ENCODE peak calls at places on chromosomes 3 and 15, in eight cellular contexts. Q is transverse colon, O is esophagus muscularis mucosa, B is suprapubic skin, X is breast epithelium, E is HepG2, G is GM12878, H is stomach. A is an unnamed sample.

GRCh38 chr15:68424754-68425390 is 7.1 kb downstream of the ITGA11 start:
- DNase-seq in H (no peak), Q (no peak), X (no peak), O (no peak), E (no peak), G (no peak), B (peak; percentile 36), A (no peak)

GRCh38 chr3:27646891-27647290 is 75.2 kb downstream of the EOMES start:
- DNase-seq in B (no peak), X (no peak), G (no peak), O (no peak), H (no peak), E (no peak), Q (no peak), A (no peak)

GRCh38 chr15:71708052-71708432 is 102.3 kb upstream of the NR2E3 start:
- DNase-seq in H (no peak), X (no peak), Q (peak; percentile 23), B (no peak), O (peak; percentile 53), G (no peak), E (no peak), A (no peak)

GRCh38 chr3:2826036-2826435 is 284.1 kb downstream of the IL5RA start:
- DNase-seq in B (no peak), G (no peak), O (no peak), Q (no peak), H (no peak), X (no peak), E (no peak), A (no peak)

GRCh38 chr15:81327526-81327925 is 3.6 kb upstream of the STARD5 start:
- DNase-seq in O (no peak), E (no peak), G (no peak), Q (no peak), H (no peak), X (no peak), B (no peak), A (no peak)

GRCh38 chr15:39748276-39748675 is 34.4 kb downstream of the FSIP1 start:
- DNase-seq in O (no peak), Q (no peak), E (no peak), H (no peak), B (no peak), X (no peak), G (no peak), A (no peak)

GRCh38 chr3:4419386-4419785 is 47.7 kb downstream of the SUMF1 start:
- DNase-seq in E (no peak), B (no peak), H (no peak), Q (no peak), X (no peak), G (no peak), O (no peak), A (no peak)

GRCh38 chr3:129827765-129828164 is 65.7 kb downstream of the TMCC1 start:
- DNase-seq in G (peak; percentile 13), O (no peak), X (no peak), B (no peak), H (no peak), Q (peak; percentile 32), E (no peak), A (no peak)

GRCh38 chr3:64945171-64945684 is 257.4 kb upstream of the ADAMTS9 start:
- DNase-seq in O (peak; percentile 92), B (no peak), G (no peak), E (no peak), Q (no peak), H (no peak), X (no peak), A (no peak)

GRCh38 chr3:33179132-33179531 is 39.5 kb downstream of the SUSD5 start:
- DNase-seq in Q (no peak), G (no peak), X (no peak), H (no peak), B (no peak), O (no peak), E (no peak), A (no peak)

GRCh38 chr15:27495963-27496459 is 525.0 kb downstream of the GABRG3 start:
- DNase-seq in H (no peak), B (no peak), O (peak; percentile 90), Q (no peak), G (no peak), E (no peak), X (no peak), A (no peak)

GRCh38 chr3:65322910-65323309 is 635.1 kb upstream of the ADAMTS9 start:
- DNase-seq in B (no peak), E (no peak), X (no peak), H (no peak), Q (no peak), G (no peak), O (no peak), A (no peak)

GRCh38 chr15:41523097-41523496 is 9.5 kb upstream of the LTK start:
- DNase-seq in E (no peak), B (no peak), H (no peak), X (no peak), Q (no peak), O (no peak), G (no peak), A (no peak)

GRCh38 chr3:157423337-157423736 is 13.3 kb upstream of the PTX3 start:
- DNase-seq in B (no peak), Q (no peak), H (no peak), E (no peak), X (no peak), G (no peak), O (no peak), A (no peak)

GRCh38 chr3:46438831-46439230 is 25.9 kb downstream of the LTF start:
- DNase-seq in O (no peak), Q (no peak), X (no peak), H (no peak), B (no peak), E (no peak), G (no peak), A (no peak)

GRCh38 chr3:49673131-49673714 is 928 bp upstream of the APEH start:
- DNase-seq in Q (peak; percentile 29), B (peak; percentile 74), O (no peak), E (peak; percentile 45), G (no peak), H (no peak), X (no peak), A (no peak)

GRCh38 chr3:40267940-40268707 is 41.4 kb upstream of the EIF1B start:
- DNase-seq in O (no peak), G (no peak), X (no peak), B (no peak), H (no peak), Q (peak; percentile 34), E (no peak), A (no peak)

DNA sequence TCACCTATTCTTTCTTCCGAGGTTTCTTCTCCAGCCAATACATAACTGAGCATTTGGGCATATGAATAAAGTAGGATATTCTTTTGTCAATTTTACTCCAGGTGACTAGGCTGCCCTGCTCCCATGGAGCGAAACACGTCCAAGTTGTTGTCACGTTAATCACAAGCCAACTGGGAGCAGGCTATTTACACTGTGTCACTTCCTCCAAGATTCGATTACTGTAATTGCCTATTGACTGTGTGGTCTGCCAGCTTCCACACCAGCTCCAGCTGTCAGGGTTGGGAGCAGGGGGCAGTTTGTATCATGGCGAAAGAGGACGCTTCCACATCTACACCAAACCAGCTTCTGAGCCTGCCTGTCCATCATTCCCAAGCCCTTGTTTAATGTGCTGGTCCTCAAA is 89.2 kb upstream of the RORA start:
- DNase-seq in O (peak; percentile 66), B (no peak), X (no peak), H (no peak), E (no peak), G (no peak), Q (no peak), A (no peak)
- TF ChIP-seq POLR2A in O (no peak), B (no peak), X (no peak), H (no peak), E (no peak), G (no peak), Q (no peak), A (no peak)

DNA sequence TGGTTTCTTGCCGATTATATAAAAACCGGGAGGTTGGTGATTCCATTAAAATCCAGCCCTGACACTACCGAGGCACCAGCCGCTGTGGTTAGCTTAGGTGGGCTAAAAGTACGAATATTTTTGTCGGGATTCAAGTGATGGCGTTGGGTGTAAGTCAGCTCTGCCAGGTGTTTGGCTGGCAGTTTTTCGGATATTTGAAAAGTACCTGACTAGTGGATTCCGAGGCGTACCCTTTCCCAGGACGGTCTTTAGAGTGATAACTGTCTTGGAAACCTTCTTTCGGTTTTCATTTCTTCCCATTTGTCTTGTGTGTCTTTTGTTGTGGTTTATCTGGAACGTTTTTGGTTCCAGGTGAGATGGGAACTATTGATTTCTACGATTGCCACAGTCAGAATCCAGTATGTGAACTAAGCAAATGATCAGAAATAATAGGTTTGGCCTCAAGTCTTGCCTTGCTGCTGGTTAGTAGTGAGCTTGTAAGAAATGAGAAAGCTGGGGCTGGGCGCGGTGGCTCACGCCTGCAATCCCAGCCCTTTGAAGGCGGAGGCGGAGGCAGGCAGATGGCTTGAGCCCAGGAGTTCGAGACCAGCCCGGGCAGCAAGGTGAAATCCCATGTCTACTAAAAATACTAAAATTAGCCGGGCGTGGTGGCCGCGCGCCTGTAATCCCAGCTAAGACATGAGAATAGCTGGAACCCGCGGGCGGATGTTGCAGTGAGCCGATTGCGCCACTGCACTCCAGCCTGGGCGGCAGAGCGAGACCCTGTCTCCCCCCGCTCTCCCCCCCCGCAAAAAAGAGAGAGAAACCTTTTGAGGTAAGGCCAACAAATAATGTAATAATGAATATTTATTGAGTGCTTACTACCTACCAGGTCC is 1.4 kb downstream of the FYTTD1 start:
- DNase-seq in H (peak; percentile 40), G (no peak), E (no peak), X (no peak), O (no peak), B (peak; percentile 86), Q (peak; percentile 57), A (no peak)
- TF ChIP-seq POLR2AphosphoS5 in H (peak; percentile 20), G (peak; percentile 20), E (no peak), X (peak; percentile 39), O (peak; percentile 56), B (no peak), Q (peak; percentile 38), A (no peak)

GRCh38 chr15:63188937-63189871 is at the start of gene RAB8B:
- DNase-seq in E (peak; percentile 89), O (peak; percentile 100), G (peak; percentile 67), H (peak; percentile 99), B (peak; percentile 99), Q (peak; percentile 99), X (peak; percentile 98), A (peak; percentile 64)
- TF ChIP-seq POLR2A in E (peak; percentile 46), O (peak; percentile 78), G (peak; percentile 89), H (no peak), B (peak; percentile 28), Q (peak; percentile 78), X (peak; percentile 50), A (peak; percentile 80)

GRCh38 chr15:43777293-43777819 is 590 bp upstream of the ELL3 start:
- DNase-seq in O (peak; percentile 96), Q (peak; percentile 87), G (peak; percentile 78), E (peak; percentile 58), B (peak; percentile 93), H (peak; percentile 82), X (peak; percentile 84), A (peak; percentile 61)

GRCh38 chr15:43779016-43779415 is 2.2 kb upstream of the ELL3 start:
- DNase-seq in G (no peak), X (no peak), O (no peak), B (no peak), E (no peak), Q (no peak), H (no peak), A (no peak)

GRCh38 chr15:43775411-43775965 is 1.3 kb downstream of the ELL3 start:
- DNase-seq in O (no peak), B (peak; percentile 76), H (peak; percentile 67), E (peak; percentile 79), X (peak; percentile 65), Q (peak; percentile 89), G (no peak), A (no peak)

GRCh38 chr15:43776101-43776717 is 557 bp downstream of the ELL3 start:
- DNase-seq in E (no peak), O (no peak), Q (peak; percentile 60), H (peak; percentile 45), B (no peak), X (no peak), G (peak; percentile 66), A (peak; percentile 38)

GRCh38 chr15:43776718-43777292 is at the start of gene ELL3:
- DNase-seq in B (peak; percentile 88), G (no peak), Q (peak; percentile 91), X (peak; percentile 79), E (peak; percentile 56), O (peak; percentile 94), H (peak; percentile 84), A (peak; percentile 43)
- TF ChIP-seq POLR2AphosphoS5 in B (no peak), G (no peak), Q (peak; percentile 94), X (no peak), E (peak; percentile 58), O (peak; percentile 56), H (no peak), A (no peak)

A was measured in GM12891.